ENCODE peak calls at places on chromosomes 3 and 15, in five cellular contexts. O is psoas muscle; G is stimulated activated memory B cell treated with anti-CD40 and anti-IgM and Interleukin-4, amounts not matched to agents 10 μg/mL and 1 μg/mL and 100 μg/mL, for 72 hours; Z is RWPE2; T is gastrocnemius medialis. I is an unnamed sample.

GRCh38 chr3:42149537-42150426 is 58.6 kb downstream of the TRAK1 start:
- ATAC-seq in O (no peak), G (no peak), Z (peak), T (no peak), I (no peak)

GRCh38 chr3:197880361-197881339 is 69.3 kb upstream of the RPL35A start:
- ATAC-seq in O (no peak), G (no peak), Z (no peak), T (no peak), I (no peak)

GRCh38 chr3:190692256-190692655 is 170.2 kb downstream of the GMNC start:
- ATAC-seq in O (no peak), G (peak), Z (no peak), T (no peak), I (no peak)

GRCh38 chr3:3015472-3016089 is 94.6 kb downstream of the IL5RA start:
- ATAC-seq in O (no peak), G (peak), Z (peak), T (peak), I (no peak)

GRCh38 chr15:83436513-83437158 is 10.5 kb upstream of the SH3GL3 start:
- ATAC-seq in O (no peak), G (no peak), Z (peak), T (no peak), I (no peak)

GRCh38 chr3:10115326-10116137 is at the start of gene BRK1:
- ATAC-seq in O (peak), G (peak), Z (peak), T (peak), I (peak)

GRCh38 chr3:181956122-181956521 is 244.4 kb downstream of the SOX2 start:
- ATAC-seq in O (no peak), G (peak), Z (no peak), T (no peak), I (no peak)

GRCh38 chr3:182527745-182528144 is 265.6 kb upstream of the ATP11B start:
- ATAC-seq in O (peak), G (no peak), Z (peak), T (no peak), I (no peak)

GRCh38 chr3:79396595-79396994 is 371.2 kb downstream of the ROBO1 start:
- ATAC-seq in O (no peak), G (no peak), Z (no peak), T (no peak), I (no peak)

GRCh38 chr3:61729235-61729634 is 167.9 kb downstream of the PTPRG start:
- ATAC-seq in O (peak), G (no peak), Z (no peak), T (no peak), I (no peak)

GRCh38 chr3:16329036-16329791 is 64.2 kb downstream of the OXNAD1 start:
- ATAC-seq in O (peak), G (no peak), Z (no peak), T (peak), I (no peak)

GRCh38 chr3:124384527-124384926 is 345.7 kb upstream of the UMPS start:
- ATAC-seq in O (no peak), G (no peak), Z (no peak), T (no peak), I (no peak)

GRCh38 chr15:47553933-47554332 is 163.4 kb upstream of the SEMA6D start:
- ATAC-seq in O (no peak), G (no peak), Z (no peak), T (no peak), I (no peak)

GRCh38 chr3:9037113-9037715 is 73.9 kb upstream of the RAD18 start:
- ATAC-seq in O (peak), G (no peak), Z (no peak), T (peak), I (peak)

GRCh38 chr3:98966434-98966833 is 64.9 kb upstream of the DCBLD2 start:
- ATAC-seq in O (no peak), G (no peak), Z (no peak), T (no peak), I (no peak)

GRCh38 chr3:113834983-113835382 is 3.6 kb upstream of the GRAMD1C start:
- ATAC-seq in O (no peak), G (no peak), Z (no peak), T (no peak), I (no peak)

GRCh38 chr3:107676469-107677309 is 153.9 kb downstream of the BBX start:
- ATAC-seq in O (no peak), G (no peak), Z (peak), T (no peak), I (no peak)

GRCh38 chr3:102089904-102090492 is 240.7 kb downstream of the NFKBIZ start:
- ATAC-seq in O (peak), G (no peak), Z (peak), T (peak), I (no peak)

GRCh38 chr15:72183781-72184164 is 13.8 kb downstream of the GRAMD2A start:
- ATAC-seq in O (peak), G (peak), Z (peak), T (peak), I (no peak)

GRCh38 chr3:78154521-78155186 is 1114.8 kb downstream of the ROBO2 start:
- ATAC-seq in O (no peak), G (no peak), Z (no peak), T (no peak), I (no peak)

GRCh38 chr15:79283252-79284048 is 928 bp downstream of the ANKRD34C start:
- ATAC-seq in O (no peak), G (peak), Z (peak), T (no peak), I (no peak)

GRCh38 chr15:75673426-75674247 is 25.9 kb downstream of the SNX33 start:
- ATAC-seq in O (peak), G (peak), Z (no peak), T (peak), I (peak)

GRCh38 chr15:51735611-51736010 is 1.8 kb downstream of the LYSMD2 start:
- ATAC-seq in O (no peak), G (no peak), Z (no peak), T (no peak), I (no peak)

GRCh38 chr3:140395134-140396075 is 282.5 kb upstream of the TRIM42 start:
- ATAC-seq in O (peak), G (no peak), Z (no peak), T (peak), I (no peak)

GRCh38 chr3:108598375-108598774 is 8.9 kb downstream of the DZIP3 start:
- ATAC-seq in O (no peak), G (no peak), Z (no peak), T (no peak), I (no peak)

GRCh38 chr3:69250014-69250413 is 127.6 kb upstream of the LMOD3 start:
- ATAC-seq in O (peak), G (no peak), Z (no peak), T (no peak), I (no peak)